ENCODE peak calls at places on chromosomes 16 and 17, in seven cellular contexts. P is foreskin fibroblast, L is IMR-90, F is fibroblast of mammary gland, Q is mammary epithelial cell, U is pancreas, G is AG04449. H is an unnamed sample.

GRCh38 chr16:3470723-3471122 is 24.6 kb downstream of the C16orf90 start:
- DNase-seq in P (no peak), F (no peak), Q (no peak), U (no peak), L (no peak), G (no peak), H (no peak)

GRCh38 chr16:22659933-22660332 is 149.2 kb downstream of the NPIPB5 start:
- DNase-seq in P (no peak), U (no peak), L (no peak), F (no peak), G (no peak), Q (no peak), H (no peak)

GRCh38 chr17:42456223-42457106 is 2.2 kb upstream of the ATP6V0A1 start:
- DNase-seq in F (peak; percentile 85), P (peak; percentile 48), G (peak; percentile 53), Q (peak; percentile 68), U (no peak), L (peak; percentile 83), H (no peak)

GRCh38 chr17:77842148-77842905 is 116.2 kb upstream of the TNRC6C start:
- DNase-seq in U (peak; percentile 25), L (peak; percentile 38), G (no peak), Q (peak; percentile 36), F (peak; percentile 52), P (no peak), H (no peak)

GRCh38 chr16:513950-514349 is 13.6 kb upstream of the CAPN15 start:
- DNase-seq in F (no peak), Q (no peak), G (no peak), U (peak; percentile 52), L (no peak), P (no peak), H (no peak)

GRCh38 chr17:54982399-54982798 is 13.8 kb downstream of the STXBP4 start:
- DNase-seq in G (peak; percentile 53), L (peak; percentile 66), Q (no peak), U (no peak), P (peak; percentile 42), F (peak; percentile 76), H (no peak)

GRCh38 chr16:71929048-71929447 is 33.7 kb downstream of the IST1 start:
- DNase-seq in G (peak; percentile 57), U (no peak), L (peak; percentile 91), P (peak; percentile 66), Q (no peak), F (peak; percentile 75), H (no peak)

GRCh38 chr16:1377406-1378010 is 25.8 kb downstream of the GNPTG start:
- DNase-seq in U (no peak), F (no peak), Q (no peak), L (no peak), P (no peak), G (no peak), H (no peak)

GRCh38 chr17:34485999-34486398 is 93.4 kb upstream of the TMEM132E start:
- DNase-seq in G (no peak), Q (no peak), U (no peak), P (no peak), L (no peak), F (no peak), H (no peak)

GRCh38 chr16:30447512-30448226 is 2.0 kb upstream of the SEPHS2 start:
- DNase-seq in U (no peak), L (no peak), G (no peak), Q (no peak), F (no peak), P (no peak), H (no peak)

GRCh38 chr17:58193641-58194259 is 1.2 kb downstream of the EPX start:
- DNase-seq in G (no peak), P (no peak), U (no peak), F (no peak), L (no peak), Q (no peak), H (no peak)

GRCh38 chr16:3589991-3590701 is 12.9 kb upstream of the NLRC3 start:
- DNase-seq in Q (no peak), G (no peak), U (no peak), L (no peak), P (no peak), F (no peak), H (no peak)

GRCh38 chr17:82961366-82962162 is 117.8 kb upstream of the METRNL start:
- DNase-seq in L (no peak), P (no peak), G (no peak), U (peak; percentile 36), F (no peak), Q (no peak), H (no peak)

GRCh38 chr17:22310717-22311686 is 618.7 kb downstream of the KCNJ18 start:
- DNase-seq in U (no peak), L (no peak), G (no peak), F (no peak), P (no peak), Q (no peak), H (no peak)

GRCh38 chr17:751269-752001 is 629 bp downstream of the GEMIN4 start:
- DNase-seq in G (no peak), P (peak; percentile 35), L (peak; percentile 45), Q (peak; percentile 59), U (no peak), F (peak; percentile 49), H (no peak)

GRCh38 chr17:38582069-38582468 is 23.7 kb downstream of the SRCIN1 start:
- DNase-seq in Q (no peak), P (no peak), L (no peak), G (no peak), F (no peak), U (no peak), H (no peak)

DNA sequence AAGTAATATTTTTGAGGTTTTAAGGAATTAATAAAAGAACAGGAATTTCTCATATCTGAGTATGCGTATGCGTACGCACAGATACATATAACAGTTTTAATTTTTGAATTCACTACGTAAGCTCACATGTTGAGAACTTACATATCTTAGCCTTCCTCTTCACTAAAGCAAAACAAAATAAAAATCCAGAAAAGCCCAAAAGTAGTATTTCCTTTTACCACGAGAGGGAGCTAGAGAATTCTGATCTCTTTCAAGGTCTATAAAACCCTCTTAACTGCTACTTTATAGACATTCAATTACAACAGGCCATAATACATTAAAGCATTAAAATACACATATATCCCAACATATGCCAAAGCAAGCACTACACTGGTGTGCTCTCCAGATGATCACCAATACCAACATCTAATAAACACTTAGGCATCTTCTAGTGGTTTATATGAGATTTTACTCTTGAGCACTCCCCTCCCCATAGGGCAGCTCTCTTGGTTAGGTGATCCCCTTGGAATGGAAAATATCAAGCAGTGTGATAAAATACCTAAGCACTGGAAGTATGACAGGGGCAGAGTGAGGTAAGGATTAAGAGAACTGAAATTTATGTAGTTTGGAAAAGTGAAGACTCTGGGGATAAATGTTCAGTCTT is 94.0 kb downstream of the SKAP1 start:
- DNase-seq in P (peak; percentile 9), Q (peak; percentile 53), F (peak; percentile 73), L (peak; percentile 71), G (no peak), U (no peak), H (no peak)
- TF ChIP-seq CTCF in P (peak; percentile 54), Q (peak; percentile 69), F (peak; percentile 74), L (peak; percentile 82), G (peak; percentile 38), U (peak; percentile 57), H (peak; percentile 84)

GRCh38 chr16:56413381-56413780 is 12.0 kb downstream of the AMFR start:
- DNase-seq in U (no peak), G (no peak), Q (no peak), F (no peak), L (no peak), P (no peak), H (no peak)
- TF ChIP-seq CTCF in U (no peak), G (no peak), Q (no peak), F (no peak), L (no peak), P (no peak), H (no peak)

DNA sequence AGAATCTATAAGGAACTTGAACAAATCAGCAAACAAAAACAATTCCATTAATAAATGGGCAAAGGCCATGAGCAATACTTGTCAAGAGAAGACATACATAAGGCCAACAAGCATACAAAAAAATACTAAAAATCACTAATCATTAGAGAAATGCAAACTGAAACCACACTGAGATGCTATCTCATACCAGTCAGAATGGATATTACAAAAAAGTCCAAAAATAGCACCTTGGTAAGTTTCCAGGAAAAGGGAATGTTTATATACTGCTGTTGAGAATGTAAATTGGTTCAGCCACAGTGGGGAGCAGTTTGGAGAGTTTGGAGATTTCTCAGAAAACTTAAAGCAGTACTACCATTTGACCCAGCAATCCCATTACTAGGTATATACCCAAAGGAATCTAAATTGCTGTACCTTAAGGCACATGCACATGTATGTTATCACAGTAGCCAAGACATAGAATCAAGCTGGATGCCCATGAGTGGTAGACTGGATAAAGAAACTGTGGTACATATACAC is 467.7 kb downstream of the CDH11 start:
- DNase-seq in P (no peak), G (peak; percentile 61), Q (no peak), F (peak; percentile 8), U (no peak), L (peak; percentile 64), H (no peak)
- TF ChIP-seq CTCF in P (no peak), G (peak; percentile 8), Q (no peak), F (no peak), U (no peak), L (peak; percentile 17), H (no peak)

GRCh38 chr16:73031155-73031866 is 16.6 kb downstream of the ZFHX3 start:
- DNase-seq in G (no peak), P (peak; percentile 57), F (no peak), U (no peak), Q (no peak), L (no peak), H (no peak)
- TF ChIP-seq CTCF in G (peak; percentile 1), P (peak; percentile 55), F (peak; percentile 20), U (no peak), Q (no peak), L (peak; percentile 8), H (peak; percentile 5)

GRCh38 chr17:75473246-75473645 is 16.8 kb downstream of the TMEM94 start:
- DNase-seq in L (no peak), Q (no peak), F (no peak), G (no peak), P (no peak), U (no peak), H (no peak)
- TF ChIP-seq CTCF in L (no peak), Q (no peak), F (no peak), G (no peak), P (no peak), U (no peak), H (no peak)